ENCODE peak calls at places on chromosomes 11 and 22, in five cellular contexts. One of them, this sample, is unnamed.

GRCh38 chr11:17350455-17351170 is 987 bp upstream of the NCR3LG1 start:
- DNase-seq in H1: no peak
- DNase-seq in GM12878: no peak
- DNase-seq in K562: no peak
- DNase-seq in IMR-90: no peak
- DNase-seq in this sample: no peak

GRCh38 chr11:91308069-91308468 is 916.5 kb upstream of the FAT3 start:
- DNase-seq in K562: no peak
- DNase-seq in GM12878: no peak
- DNase-seq in H1: no peak
- DNase-seq in IMR-90: no peak
- DNase-seq in this sample: peak

GRCh38 chr11:10309163-10310093 is 4.6 kb downstream of the ADM start:
- DNase-seq in GM12878: no peak
- DNase-seq in K562: peak
- DNase-seq in IMR-90: peak
- DNase-seq in H1: no peak
- DNase-seq in this sample: no peak

GRCh38 chr11:57155838-57156583 is 25.7 kb upstream of the LRRC55 start:
- DNase-seq in GM12878: no peak
- DNase-seq in H1: peak
- DNase-seq in IMR-90: no peak
- DNase-seq in K562: no peak
- DNase-seq in this sample: peak

GRCh38 chr11:45436118-45436517 is 150.0 kb upstream of the SYT13 start:
- DNase-seq in K562: no peak
- DNase-seq in GM12878: no peak
- DNase-seq in IMR-90: no peak
- DNase-seq in H1: no peak
- DNase-seq in this sample: no peak

GRCh38 chr11:107598225-107599139 is 7.5 kb downstream of the ELMOD1 start:
- DNase-seq in IMR-90: no peak
- DNase-seq in GM12878: no peak
- DNase-seq in K562: peak
- DNase-seq in H1: peak
- DNase-seq in this sample: peak

GRCh38 chr11:104531075-104531474 is 367.1 kb upstream of the PDGFD start:
- DNase-seq in H1: no peak
- DNase-seq in GM12878: no peak
- DNase-seq in IMR-90: no peak
- DNase-seq in K562: peak
- DNase-seq in this sample: no peak

GRCh38 chr11:107493117-107493516 is 35.5 kb upstream of the CWF19L2 start:
- DNase-seq in H1: no peak
- DNase-seq in GM12878: no peak
- DNase-seq in K562: no peak
- DNase-seq in IMR-90: peak
- DNase-seq in this sample: no peak

GRCh38 chr22:31022516-31022915 is 53.5 kb downstream of the TUG1 start:
- DNase-seq in H1: no peak
- DNase-seq in K562: no peak
- DNase-seq in IMR-90: no peak
- DNase-seq in GM12878: no peak
- DNase-seq in this sample: no peak

GRCh38 chr22:25742918-25743708 is 1.1 kb downstream of the MYO18B start:
- DNase-seq in K562: peak
- DNase-seq in IMR-90: no peak
- DNase-seq in GM12878: no peak
- DNase-seq in H1: no peak
- DNase-seq in this sample: no peak

GRCh38 chr11:74468058-74468457 is 709 bp upstream of the KCNE3 start:
- DNase-seq in H1: no peak
- DNase-seq in IMR-90: no peak
- DNase-seq in GM12878: no peak
- DNase-seq in K562: no peak
- DNase-seq in this sample: no peak
- H3K9ac ChIP-seq in H1: no peak
- H3K9ac ChIP-seq in IMR-90: no peak
- H3K9ac ChIP-seq in GM12878: no peak
- H3K9ac ChIP-seq in K562: peak
- H3K9ac ChIP-seq in this sample: no peak

GRCh38 chr11:61959678-61960077 is 7.8 kb downstream of the FTH1 start:
- DNase-seq in H1: no peak
- DNase-seq in K562: no peak
- DNase-seq in GM12878: no peak
- DNase-seq in IMR-90: no peak
- DNase-seq in this sample: no peak

GRCh38 chr11:61959026-61959608 is 8.3 kb downstream of the FTH1 start:
- DNase-seq in IMR-90: no peak
- DNase-seq in GM12878: no peak
- DNase-seq in K562: no peak
- DNase-seq in H1: no peak
- DNase-seq in this sample: no peak

GRCh38 chr11:61962213-61963015 is 5.0 kb downstream of the FTH1 start:
- DNase-seq in K562: no peak
- DNase-seq in IMR-90: no peak
- DNase-seq in GM12878: no peak
- DNase-seq in H1: no peak
- DNase-seq in this sample: no peak

GRCh38 chr11:61961570-61962212 is 5.7 kb downstream of the FTH1 start:
- DNase-seq in K562: peak
- DNase-seq in GM12878: no peak
- DNase-seq in IMR-90: no peak
- DNase-seq in H1: no peak
- DNase-seq in this sample: no peak

GRCh38 chr11:61960532-61960931 is 6.9 kb downstream of the FTH1 start:
- DNase-seq in K562: no peak
- DNase-seq in IMR-90: no peak
- DNase-seq in H1: no peak
- DNase-seq in GM12878: no peak
- DNase-seq in this sample: no peak
- TF ChIP-seq RFX5 in K562: no peak
- TF ChIP-seq RFX5 in IMR-90: no peak
- TF ChIP-seq RFX5 in H1: no peak
- TF ChIP-seq RFX5 in GM12878: no peak
- TF ChIP-seq RFX5 in this sample: no peak

DNA sequence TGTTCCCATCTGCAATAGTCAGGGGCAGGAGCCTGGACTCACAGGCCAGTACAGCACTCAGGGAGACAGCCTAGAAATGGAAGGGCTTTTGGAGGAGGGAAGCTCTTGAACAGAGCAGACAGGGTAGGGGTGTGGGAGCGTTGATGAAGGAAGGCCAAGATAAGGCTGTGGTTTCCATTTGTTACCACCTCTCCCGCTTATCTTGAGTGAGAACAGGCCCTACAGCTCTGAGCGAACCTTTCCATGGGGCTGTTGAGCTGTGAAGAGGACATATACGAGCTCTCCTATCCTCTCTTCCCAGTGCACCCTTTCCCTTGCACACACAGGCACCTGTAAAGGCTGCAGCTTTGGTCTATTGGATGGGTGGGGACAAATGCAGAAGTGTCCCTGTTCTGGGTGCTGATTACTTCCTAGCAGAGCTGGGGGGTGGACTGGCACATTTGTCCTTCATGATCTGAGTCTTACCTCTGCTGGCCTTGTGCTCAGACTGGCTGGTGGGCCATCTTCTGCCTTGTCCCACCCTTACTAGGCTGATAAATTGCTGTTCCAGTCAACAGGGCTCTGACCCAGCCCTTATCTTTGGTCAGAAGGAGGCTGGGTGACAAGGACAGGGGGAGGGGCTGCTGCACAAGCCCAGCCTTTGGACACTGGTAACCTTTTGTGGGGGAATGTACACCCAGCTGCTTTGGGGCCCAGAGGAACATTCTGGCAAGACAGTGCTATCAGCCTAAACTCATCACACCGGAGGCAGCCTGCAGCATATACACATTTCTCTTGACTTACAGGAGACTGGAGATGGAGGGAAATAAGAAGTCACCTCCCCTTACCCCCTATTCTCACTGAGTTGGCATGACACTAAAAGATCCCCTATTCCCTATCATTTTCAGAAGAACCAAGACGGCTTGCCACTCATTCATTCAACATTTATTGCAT is 80.1 kb upstream of the NNMT start:
- DNase-seq in IMR-90: no peak
- DNase-seq in K562: peak
- DNase-seq in H1: no peak
- DNase-seq in GM12878: no peak
- DNase-seq in this sample: no peak
- H3K9ac ChIP-seq in IMR-90: no peak
- H3K9ac ChIP-seq in K562: peak
- H3K9ac ChIP-seq in H1: no peak
- H3K9ac ChIP-seq in GM12878: no peak
- H3K9ac ChIP-seq in this sample: no peak

GRCh38 chr11:19602406-19602805 is 110.2 kb upstream of the NAV2 start:
- DNase-seq in H1: no peak
- DNase-seq in K562: no peak
- DNase-seq in IMR-90: no peak
- DNase-seq in GM12878: no peak
- DNase-seq in this sample: no peak

GRCh38 chr11:19603771-19604170 is 108.9 kb upstream of the NAV2 start:
- DNase-seq in H1: no peak
- DNase-seq in GM12878: no peak
- DNase-seq in K562: no peak
- DNase-seq in IMR-90: no peak
- DNase-seq in this sample: no peak

GRCh38 chr11:19602906-19603305 is 109.7 kb upstream of the NAV2 start:
- DNase-seq in GM12878: no peak
- DNase-seq in H1: no peak
- DNase-seq in IMR-90: no peak
- DNase-seq in K562: no peak
- DNase-seq in this sample: no peak

GRCh38 chr11:19598876-19599275 is 113.8 kb upstream of the NAV2 start:
- DNase-seq in K562: no peak
- DNase-seq in IMR-90: no peak
- DNase-seq in GM12878: no peak
- DNase-seq in H1: no peak
- DNase-seq in this sample: no peak

GRCh38 chr11:19601235-19601634 is 111.4 kb upstream of the NAV2 start:
- DNase-seq in GM12878: no peak
- DNase-seq in IMR-90: no peak
- DNase-seq in H1: no peak
- DNase-seq in K562: no peak
- DNase-seq in this sample: no peak
- TF ChIP-seq RFX5 in GM12878: no peak
- TF ChIP-seq RFX5 in IMR-90: no peak
- TF ChIP-seq RFX5 in H1: no peak
- TF ChIP-seq RFX5 in K562: no peak
- TF ChIP-seq RFX5 in this sample: no peak

GRCh38 chr11:65298655-65299179 is 15.9 kb upstream of the CDC42EP2 start:
- DNase-seq in IMR-90: peak
- DNase-seq in K562: no peak
- DNase-seq in H1: no peak
- DNase-seq in GM12878: no peak
- DNase-seq in this sample: no peak
- H3K9ac ChIP-seq in IMR-90: peak
- H3K9ac ChIP-seq in K562: no peak
- H3K9ac ChIP-seq in H1: no peak
- H3K9ac ChIP-seq in GM12878: no peak
- H3K9ac ChIP-seq in this sample: no peak